ENCODE peak calls at places on chromosomes 1 and 21, in six cellular contexts. Q is K562, T is body of pancreas, L is HepG2, R is spleen, B is ovary. C is an unnamed sample.

GRCh38 chr1:16677552-16678423 is 11.0 kb upstream of the RNU1-3 start:
- DNase-seq in Q (peak; percentile 70), T (peak; percentile 49), L (peak; percentile 88), R (peak; percentile 62), B (peak; percentile 70), C (peak; percentile 25)

GRCh38 chr1:224747578-224747977 is 131.5 kb downstream of the CNIH3 start:
- DNase-seq in Q (no peak), T (peak; percentile 10), L (no peak), R (no peak), B (no peak), C (no peak)

GRCh38 chr1:221315330-221315729 is 426.6 kb downstream of the DUSP10 start:
- DNase-seq in Q (no peak), T (peak; percentile 4), L (no peak), R (no peak), B (no peak), C (no peak)

GRCh38 chr1:53065391-53065790 is 3.4 kb downstream of the PODN start:
- DNase-seq in Q (no peak), T (no peak), L (no peak), R (no peak), B (peak; percentile 31), C (no peak)

GRCh38 chr1:15027515-15027948 is 126.0 kb upstream of the TMEM51 start:
- DNase-seq in Q (peak; percentile 81), T (peak; percentile 75), L (peak; percentile 56), R (no peak), B (peak; percentile 84), C (peak; percentile 78)

GRCh38 chr1:168637350-168637991 is 61.1 kb downstream of the XCL1 start:
- DNase-seq in Q (peak; percentile 58), T (no peak), L (peak; percentile 41), R (no peak), B (no peak), C (no peak)

GRCh38 chr1:17119076-17119743 is at the start of gene PADI2:
- DNase-seq in Q (peak; percentile 97), T (peak; percentile 80), L (no peak), R (peak; percentile 92), B (peak; percentile 65), C (peak; percentile 90)

GRCh38 chr1:15736035-15736665 is at the start of gene SLC25A34:
- DNase-seq in Q (no peak), T (peak; percentile 96), L (peak; percentile 42), R (no peak), B (no peak), C (peak; percentile 93)

GRCh38 chr1:201268604-201269151 is 14.6 kb upstream of the PKP1 start:
- DNase-seq in Q (no peak), T (peak; percentile 35), L (no peak), R (peak; percentile 62), B (peak; percentile 52), C (no peak)

GRCh38 chr1:77430966-77431735 is 149.3 kb downstream of the AK5 start:
- DNase-seq in Q (no peak), T (no peak), L (no peak), R (no peak), B (no peak), C (no peak)
- TF ChIP-seq POLR2A in Q (no peak), T (no peak), L (no peak), R (no peak), B (no peak), C (no peak)

GRCh38 chr1:8525291-8526275 is 207.7 kb downstream of the SLC45A1 start:
- DNase-seq in Q (peak; percentile 28), T (peak; percentile 90), L (peak; percentile 64), R (peak; percentile 84), B (peak; percentile 74), C (peak; percentile 82)
- TF ChIP-seq POLR2A in Q (no peak), T (peak; percentile 47), L (no peak), R (no peak), B (peak; percentile 54), C (peak; percentile 63)

DNA sequence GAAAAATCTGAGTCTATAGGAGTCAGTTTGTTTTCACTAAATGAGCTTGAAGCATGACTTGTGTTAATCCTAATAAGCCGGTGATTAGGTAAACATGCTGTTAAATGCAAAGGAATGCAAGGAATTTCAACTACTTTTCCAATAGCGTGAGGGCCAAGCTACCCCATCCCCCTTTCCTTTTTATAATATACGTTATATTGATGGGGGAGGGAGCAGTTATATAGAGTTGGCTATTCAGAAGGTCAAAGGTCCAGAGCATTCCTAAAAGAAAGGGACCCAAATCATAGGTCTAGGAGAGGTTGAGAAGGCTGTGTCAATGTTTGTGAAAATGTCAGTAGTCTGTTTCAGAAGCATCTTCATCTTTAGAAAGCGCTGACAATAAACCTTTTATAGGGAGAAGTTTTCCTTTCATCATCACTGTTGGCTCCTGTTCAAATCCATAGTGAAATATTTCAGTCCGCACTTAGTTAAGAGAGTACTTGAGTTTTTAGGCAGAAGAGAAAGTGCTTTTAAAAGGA is 3.8 kb downstream of the CCN1 start:
- DNase-seq in Q (no peak), T (no peak), L (peak; percentile 63), R (no peak), B (no peak), C (no peak)
- TF ChIP-seq POLR2A in Q (no peak), T (peak; percentile 69), L (peak; percentile 83), R (no peak), B (no peak), C (no peak)

DNA sequence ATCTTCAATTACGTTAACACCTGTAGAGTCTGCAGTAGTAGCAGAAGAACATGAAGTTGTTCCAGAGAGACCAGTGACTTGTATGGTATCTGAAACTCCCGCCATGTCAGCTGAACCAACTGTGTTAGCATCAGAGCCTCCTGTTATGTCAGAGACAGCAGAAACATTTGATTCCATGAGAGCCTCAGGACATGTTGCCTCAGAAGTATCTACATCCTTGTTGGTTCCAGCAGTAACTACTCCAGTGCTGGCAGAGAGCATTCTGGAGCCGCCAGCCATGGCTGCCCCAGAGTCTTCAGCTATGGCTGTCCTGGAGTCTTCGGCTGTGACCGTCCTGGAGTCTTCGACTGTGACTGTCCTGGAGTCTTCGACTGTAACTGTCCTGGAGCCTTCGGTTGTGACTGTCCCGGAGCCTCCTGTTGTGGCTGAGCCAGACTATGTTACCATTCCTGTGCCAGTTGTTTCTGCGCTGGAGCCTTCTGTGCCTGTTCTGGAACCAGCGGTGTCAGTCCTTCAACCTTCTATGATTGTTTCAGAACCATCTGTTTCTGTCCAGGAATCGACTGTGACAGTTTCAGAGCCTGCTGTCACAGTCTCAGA is 10.3 kb downstream of the SON start:
- DNase-seq in Q (no peak), T (no peak), L (no peak), R (no peak), B (no peak), C (no peak)
- TF ChIP-seq POLR2A in Q (no peak), T (no peak), L (no peak), R (no peak), B (no peak), C (no peak)

DNA sequence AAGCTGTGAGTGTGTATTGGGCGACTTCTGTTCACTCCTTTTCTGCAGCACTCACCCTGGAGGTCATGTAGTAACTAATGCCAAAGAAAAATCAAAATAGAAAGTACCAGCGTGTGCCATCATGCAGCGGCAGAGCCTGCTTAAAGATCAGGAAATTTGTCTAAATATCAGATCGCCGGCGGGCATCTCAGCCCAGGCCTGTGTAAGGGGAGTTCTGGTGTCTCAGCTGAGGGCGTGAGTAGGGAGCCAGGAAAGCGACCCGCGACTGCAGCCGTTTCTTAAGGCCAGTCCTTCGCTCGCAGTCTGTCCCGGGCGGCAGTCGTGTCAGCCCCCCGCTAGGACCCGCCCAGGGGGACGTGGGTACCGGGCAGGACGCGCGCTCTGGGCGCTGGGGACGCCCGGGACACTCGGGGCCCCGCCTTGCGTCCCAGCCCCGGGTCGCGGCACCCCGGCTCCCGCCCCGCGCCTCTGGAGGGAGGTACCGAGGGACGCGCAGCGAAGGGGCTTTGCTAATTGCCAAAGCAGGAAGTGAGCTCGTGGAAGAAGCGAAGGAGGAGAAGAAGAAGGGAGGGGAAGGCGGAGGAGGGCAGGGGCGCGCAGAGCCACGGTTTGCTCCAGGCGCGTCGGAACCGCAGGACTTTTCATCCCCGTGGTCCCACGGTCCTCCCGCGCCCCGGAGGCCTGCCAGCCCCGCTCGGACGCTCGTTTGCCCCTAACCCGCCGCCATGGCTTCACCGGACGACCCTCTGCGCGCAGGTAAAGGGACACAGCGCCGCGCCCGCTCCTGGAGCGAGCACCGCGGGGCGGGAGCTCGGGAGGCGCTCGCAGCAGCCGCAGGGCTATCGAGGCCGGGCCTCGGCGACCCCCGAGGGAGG is 1.1 kb downstream of the EDARADD start:
- DNase-seq in Q (peak; percentile 58), T (peak; percentile 34), L (no peak), R (peak; percentile 84), B (peak; percentile 38), C (peak; percentile 8)
- TF ChIP-seq POLR2A in Q (peak; percentile 87), T (no peak), L (no peak), R (no peak), B (no peak), C (no peak)

DNA sequence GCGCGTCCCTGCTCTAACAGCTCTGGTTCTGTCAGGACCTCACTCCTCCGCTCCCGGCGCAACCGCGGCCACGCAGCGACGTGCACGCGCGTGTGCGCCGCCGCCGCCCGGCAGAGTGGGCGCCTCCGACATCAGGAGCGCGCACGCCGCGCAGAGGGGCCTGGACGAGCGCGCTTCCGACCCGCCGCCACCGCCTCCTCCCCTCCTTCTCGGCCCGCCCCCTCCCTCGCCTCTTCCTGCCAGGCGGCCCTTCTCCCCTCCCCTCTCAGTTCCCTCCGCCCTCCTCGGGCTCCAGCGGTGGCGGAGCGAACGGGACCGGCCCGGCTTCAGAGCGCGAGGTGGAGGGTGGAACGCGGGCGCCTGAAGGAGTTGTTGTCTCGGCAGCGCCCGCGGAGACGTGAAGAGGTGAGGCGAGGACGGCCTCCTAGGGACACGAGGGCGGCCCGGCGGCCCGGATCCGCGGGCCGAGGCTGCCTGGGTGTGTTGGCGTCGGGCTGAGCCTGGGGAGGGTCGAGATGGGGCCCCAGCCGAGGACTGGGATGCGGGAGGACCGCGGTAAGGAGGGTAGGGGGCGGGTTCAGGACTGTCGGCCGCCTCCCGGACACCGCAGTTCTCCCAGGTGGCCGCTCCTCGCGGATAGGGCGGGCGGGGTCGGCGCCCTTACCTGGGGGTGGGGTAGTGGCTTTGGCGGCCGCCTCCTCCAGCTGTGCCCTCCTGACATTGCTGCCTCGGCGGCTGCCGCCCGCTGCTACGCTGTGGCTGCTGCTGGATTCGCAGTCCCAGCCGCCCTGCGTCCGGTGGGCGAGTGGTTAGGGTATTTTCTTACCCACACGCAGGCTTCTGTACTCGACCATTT is at the start of gene RABGAP1L:
- DNase-seq in Q (peak; percentile 97), T (peak; percentile 96), L (peak; percentile 84), R (peak; percentile 99), B (peak; percentile 96), C (peak; percentile 96)
- TF ChIP-seq POLR2A in Q (peak; percentile 96), T (peak; percentile 89), L (peak; percentile 61), R (no peak), B (peak; percentile 71), C (peak; percentile 95)

GRCh38 chr21:35737899-35738341 is 322.4 kb downstream of the SETD4 start:
- DNase-seq in Q (no peak), T (peak; percentile 33), L (no peak), R (no peak), B (no peak), C (no peak)

GRCh38 chr21:35737425-35737824 is 322.9 kb downstream of the SETD4 start:
- DNase-seq in Q (no peak), T (no peak), L (no peak), R (no peak), B (no peak), C (no peak)

GRCh38 chr21:35732788-35733187 is 327.5 kb downstream of the SETD4 start:
- DNase-seq in Q (no peak), T (no peak), L (no peak), R (no peak), B (no peak), C (no peak)

GRCh38 chr21:35743571-35743970 is 316.8 kb downstream of the SETD4 start:
- DNase-seq in Q (no peak), T (no peak), L (no peak), R (no peak), B (no peak), C (no peak)

GRCh38 chr21:35738342-35738961 is 321.9 kb downstream of the SETD4 start:
- DNase-seq in Q (no peak), T (peak; percentile 26), L (no peak), R (no peak), B (peak; percentile 36), C (no peak)
- TF ChIP-seq POLR2A in Q (no peak), T (no peak), L (no peak), R (no peak), B (no peak), C (no peak)

GRCh38 chr1:23019094-23019850 is at the start of gene KDM1A:
- DNase-seq in Q (peak; percentile 93), T (peak; percentile 98), L (peak; percentile 94), R (peak; percentile 99), B (peak; percentile 98), C (peak; percentile 98)
- TF ChIP-seq POLR2A in Q (peak; percentile 97), T (peak; percentile 89), L (peak; percentile 93), R (no peak), B (peak; percentile 79), C (peak; percentile 83)